ENCODE peak calls at places on chromosomes 4 and X, in six cellular contexts. One of them, this sample, is unnamed.

GRCh38 chrX:69151898-69152297 is 13.4 kb downstream of the PJA1 start:
- DNase-seq in neural crest cell: no peak
- DNase-seq in tibial nerve: no peak
- DNase-seq in A549: no peak
- DNase-seq in lower leg skin: peak
- DNase-seq in CD4-positive, alpha-beta T cell: no peak
- DNase-seq in this sample: no peak

GRCh38 chr4:6332042-6332668 is 62.5 kb downstream of the WFS1 start:
- DNase-seq in neural crest cell: peak
- DNase-seq in A549: no peak
- DNase-seq in lower leg skin: no peak
- DNase-seq in tibial nerve: no peak
- DNase-seq in CD4-positive, alpha-beta T cell: no peak
- DNase-seq in this sample: no peak

GRCh38 chrX:154059729-154060245 is 37.7 kb downstream of the MECP2 start:
- DNase-seq in A549: no peak
- DNase-seq in CD4-positive, alpha-beta T cell: no peak
- DNase-seq in lower leg skin: no peak
- DNase-seq in tibial nerve: no peak
- DNase-seq in neural crest cell: no peak
- DNase-seq in this sample: no peak

GRCh38 chrX:24215282-24215681 is 65.8 kb downstream of the ZFX start:
- DNase-seq in tibial nerve: no peak
- DNase-seq in lower leg skin: no peak
- DNase-seq in CD4-positive, alpha-beta T cell: no peak
- DNase-seq in neural crest cell: no peak
- DNase-seq in A549: no peak
- DNase-seq in this sample: no peak

GRCh38 chr4:189858445-189858844 is 82.2 kb upstream of the FRG1 start:
- DNase-seq in lower leg skin: no peak
- DNase-seq in CD4-positive, alpha-beta T cell: no peak
- DNase-seq in A549: no peak
- DNase-seq in neural crest cell: no peak
- DNase-seq in tibial nerve: no peak
- DNase-seq in this sample: no peak

GRCh38 chr4:113411496-113411938 is 350.0 kb downstream of the CAMK2D start:
- DNase-seq in tibial nerve: no peak
- DNase-seq in lower leg skin: no peak
- DNase-seq in CD4-positive, alpha-beta T cell: no peak
- DNase-seq in neural crest cell: no peak
- DNase-seq in A549: peak
- DNase-seq in this sample: no peak

GRCh38 chr4:44535981-44536380 is 87.4 kb upstream of the KCTD8 start:
- DNase-seq in A549: no peak
- DNase-seq in lower leg skin: no peak
- DNase-seq in tibial nerve: no peak
- DNase-seq in CD4-positive, alpha-beta T cell: no peak
- DNase-seq in neural crest cell: no peak
- DNase-seq in this sample: no peak

GRCh38 chrX:86806786-86807185 is 658.5 kb downstream of the DACH2 start:
- DNase-seq in tibial nerve: no peak
- DNase-seq in CD4-positive, alpha-beta T cell: no peak
- DNase-seq in lower leg skin: no peak
- DNase-seq in A549: peak
- DNase-seq in neural crest cell: peak
- DNase-seq in this sample: no peak

GRCh38 chr4:5812506-5813229 is 80.2 kb downstream of the CRMP1 start:
- DNase-seq in lower leg skin: no peak
- DNase-seq in CD4-positive, alpha-beta T cell: no peak
- DNase-seq in neural crest cell: peak
- DNase-seq in tibial nerve: no peak
- DNase-seq in A549: peak
- DNase-seq in this sample: no peak

GRCh38 chr4:112377127-112377635 is 80.0 kb downstream of the ALPK1 start:
- DNase-seq in lower leg skin: no peak
- DNase-seq in neural crest cell: no peak
- DNase-seq in A549: no peak
- DNase-seq in tibial nerve: no peak
- DNase-seq in CD4-positive, alpha-beta T cell: no peak
- DNase-seq in this sample: no peak

DNA sequence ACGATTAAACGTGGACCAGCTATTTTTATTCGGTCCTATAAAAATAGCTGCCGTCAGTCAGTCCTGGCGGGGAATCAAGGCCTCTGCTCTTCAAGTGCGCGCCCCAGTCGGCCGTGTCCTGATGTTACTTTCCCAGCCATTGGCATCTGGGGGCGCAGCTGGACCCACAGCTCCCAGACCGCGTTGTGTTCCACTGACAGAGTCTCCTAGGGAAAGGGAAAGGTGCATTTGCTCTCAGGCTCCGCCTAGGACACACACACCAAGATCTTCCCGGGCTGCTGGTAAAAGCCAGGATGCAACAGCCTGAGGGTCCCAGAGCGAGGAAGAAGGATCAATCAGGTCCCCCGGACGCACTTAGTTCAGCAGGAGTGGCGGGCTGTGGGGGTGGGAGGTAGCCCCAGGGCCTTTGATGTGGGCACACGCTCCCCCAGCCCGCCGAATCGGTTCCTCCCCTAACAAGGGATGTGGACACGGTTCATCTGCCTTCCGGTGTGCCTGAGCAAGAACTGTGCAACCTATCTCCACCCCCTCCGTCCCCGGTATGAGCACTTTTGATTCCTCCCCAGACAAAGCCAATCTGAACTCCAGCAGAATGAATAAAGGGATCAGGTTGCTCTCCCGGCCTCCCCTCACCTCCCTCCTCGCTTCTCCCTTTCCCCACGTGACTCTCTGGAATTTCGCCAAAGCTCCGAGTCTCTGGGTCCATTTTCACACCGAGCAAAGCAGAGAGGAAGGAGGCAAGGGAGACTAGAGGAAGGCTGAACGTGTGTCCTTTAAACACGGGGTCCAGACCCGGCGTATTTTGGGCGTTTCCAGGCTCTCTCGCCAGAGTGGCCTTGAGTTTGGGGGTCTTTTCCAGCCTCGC is 626 bp upstream of the FRAS1 start:
- DNase-seq in A549: peak
- DNase-seq in neural crest cell: peak
- DNase-seq in lower leg skin: peak
- DNase-seq in CD4-positive, alpha-beta T cell: no peak
- DNase-seq in tibial nerve: peak
- DNase-seq in this sample: peak
- TF ChIP-seq CTCF in A549: no peak
- TF ChIP-seq CTCF in neural crest cell: no peak
- TF ChIP-seq CTCF in lower leg skin: no peak
- TF ChIP-seq CTCF in CD4-positive, alpha-beta T cell: no peak
- TF ChIP-seq CTCF in tibial nerve: no peak
- TF ChIP-seq CTCF in this sample: no peak

DNA sequence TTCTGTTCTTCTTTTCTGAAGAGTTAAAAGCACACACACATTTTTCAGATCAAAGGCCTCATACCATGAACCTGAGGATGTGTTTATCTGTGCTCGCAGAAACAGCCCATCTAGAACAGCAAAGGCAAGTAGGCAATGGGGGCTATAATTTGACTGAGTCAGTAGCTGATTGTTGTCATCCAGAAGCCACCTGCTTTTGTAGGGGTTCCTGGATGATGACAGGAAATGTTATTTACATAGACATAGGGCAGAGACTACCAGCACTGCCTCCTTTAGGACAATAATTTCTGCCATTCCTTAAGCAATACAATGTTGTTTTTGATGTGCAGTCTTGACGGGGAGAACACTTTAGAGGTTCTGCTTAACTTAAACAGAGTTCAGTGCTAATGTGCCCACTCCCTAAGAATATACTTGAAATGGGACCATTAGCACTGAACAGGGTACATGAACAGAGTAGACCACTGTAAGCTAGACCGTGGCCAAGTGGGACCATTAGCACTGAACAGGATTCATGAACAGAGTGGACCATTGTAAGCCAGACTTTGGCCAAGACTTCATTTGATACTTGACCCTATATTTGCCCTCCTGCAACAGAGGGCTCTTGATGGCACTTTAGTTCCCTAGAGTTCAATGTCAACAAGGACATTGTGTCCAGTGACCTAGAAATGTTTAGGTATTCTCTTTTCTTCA is 42.8 kb upstream of the CCSER1 start:
- DNase-seq in neural crest cell: no peak
- DNase-seq in CD4-positive, alpha-beta T cell: no peak
- DNase-seq in lower leg skin: no peak
- DNase-seq in A549: no peak
- DNase-seq in tibial nerve: no peak
- DNase-seq in this sample: no peak
- TF ChIP-seq CTCF in neural crest cell: no peak
- TF ChIP-seq CTCF in CD4-positive, alpha-beta T cell: no peak
- TF ChIP-seq CTCF in lower leg skin: no peak
- TF ChIP-seq CTCF in A549: no peak
- TF ChIP-seq CTCF in tibial nerve: no peak
- TF ChIP-seq CTCF in this sample: no peak

DNA sequence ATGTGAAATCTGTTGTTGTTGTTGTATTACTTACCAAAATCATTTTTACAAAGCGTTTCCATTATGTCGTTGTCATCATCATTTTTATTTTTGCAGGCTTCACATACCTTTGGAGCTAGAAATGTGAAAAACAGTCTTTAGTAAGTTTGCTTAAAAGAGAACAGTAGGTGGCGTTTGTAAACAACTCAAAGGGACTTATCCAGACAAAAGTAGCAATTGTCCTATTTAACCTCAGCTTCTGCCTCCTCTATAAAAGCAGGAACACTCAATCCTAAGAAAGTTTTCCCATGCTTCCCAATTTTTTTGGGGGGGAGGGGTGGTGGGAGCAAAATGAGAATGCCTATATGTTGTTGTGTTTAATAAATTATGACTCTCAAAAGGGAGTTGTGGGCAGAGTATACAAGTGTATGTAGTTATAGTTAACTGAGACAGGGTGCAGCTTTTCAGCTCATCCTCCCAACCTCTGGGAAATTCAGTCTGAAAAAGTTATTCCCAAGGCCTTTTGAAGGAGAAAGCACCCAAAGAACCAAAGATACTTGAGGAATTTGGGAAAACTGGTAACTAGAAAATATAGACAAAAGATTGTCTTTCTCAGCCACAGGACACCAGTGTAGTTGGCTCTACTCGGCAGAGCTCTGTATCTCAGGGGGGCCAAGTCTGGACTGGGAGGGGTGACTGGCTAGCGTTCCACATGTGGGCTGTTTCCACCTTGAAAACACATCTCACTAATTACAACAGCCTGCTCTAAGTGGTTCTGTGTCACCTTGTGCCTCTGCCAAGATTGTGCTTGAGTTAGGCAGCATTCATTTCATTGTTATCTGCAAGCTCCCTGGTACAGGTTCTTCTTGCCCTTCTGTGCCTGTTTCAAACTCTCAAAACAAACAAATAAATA is 2.8 kb downstream of the SFRP2 start:
- DNase-seq in tibial nerve: no peak
- DNase-seq in A549: peak
- DNase-seq in lower leg skin: no peak
- DNase-seq in CD4-positive, alpha-beta T cell: no peak
- DNase-seq in neural crest cell: no peak
- DNase-seq in this sample: no peak
- TF ChIP-seq CTCF in tibial nerve: peak
- TF ChIP-seq CTCF in A549: peak
- TF ChIP-seq CTCF in lower leg skin: no peak
- TF ChIP-seq CTCF in CD4-positive, alpha-beta T cell: peak
- TF ChIP-seq CTCF in neural crest cell: peak
- TF ChIP-seq CTCF in this sample: no peak

GRCh38 chr4:98506462-98507132 is 151.8 kb downstream of the TSPAN5 start:
- DNase-seq in lower leg skin: peak
- DNase-seq in CD4-positive, alpha-beta T cell: no peak
- DNase-seq in neural crest cell: peak
- DNase-seq in tibial nerve: no peak
- DNase-seq in A549: no peak
- DNase-seq in this sample: no peak
- TF ChIP-seq CTCF in lower leg skin: no peak
- TF ChIP-seq CTCF in CD4-positive, alpha-beta T cell: no peak
- TF ChIP-seq CTCF in neural crest cell: peak
- TF ChIP-seq CTCF in tibial nerve: no peak
- TF ChIP-seq CTCF in A549: peak
- TF ChIP-seq CTCF in this sample: no peak

GRCh38 chr4:140099993-140100392 is 54.0 kb downstream of the MAML3 start:
- DNase-seq in CD4-positive, alpha-beta T cell: no peak
- DNase-seq in A549: peak
- DNase-seq in tibial nerve: no peak
- DNase-seq in neural crest cell: no peak
- DNase-seq in lower leg skin: peak
- DNase-seq in this sample: no peak
- TF ChIP-seq CTCF in CD4-positive, alpha-beta T cell: no peak
- TF ChIP-seq CTCF in A549: no peak
- TF ChIP-seq CTCF in tibial nerve: no peak
- TF ChIP-seq CTCF in neural crest cell: no peak
- TF ChIP-seq CTCF in lower leg skin: no peak
- TF ChIP-seq CTCF in this sample: no peak

GRCh38 chr4:168491563-168491962 is 5.3 kb upstream of the PALLD start:
- DNase-seq in lower leg skin: no peak
- DNase-seq in tibial nerve: no peak
- DNase-seq in neural crest cell: no peak
- DNase-seq in CD4-positive, alpha-beta T cell: no peak
- DNase-seq in A549: no peak
- DNase-seq in this sample: no peak
- TF ChIP-seq CTCF in lower leg skin: no peak
- TF ChIP-seq CTCF in tibial nerve: no peak
- TF ChIP-seq CTCF in neural crest cell: no peak
- TF ChIP-seq CTCF in CD4-positive, alpha-beta T cell: no peak
- TF ChIP-seq CTCF in A549: no peak
- TF ChIP-seq CTCF in this sample: no peak

GRCh38 chrX:63930140-63930539 is 145.1 kb upstream of the ARHGEF9 start:
- DNase-seq in neural crest cell: no peak
- DNase-seq in CD4-positive, alpha-beta T cell: no peak
- DNase-seq in lower leg skin: no peak
- DNase-seq in A549: peak
- DNase-seq in tibial nerve: no peak
- DNase-seq in this sample: no peak
- TF ChIP-seq CTCF in neural crest cell: peak
- TF ChIP-seq CTCF in CD4-positive, alpha-beta T cell: no peak
- TF ChIP-seq CTCF in lower leg skin: no peak
- TF ChIP-seq CTCF in A549: peak
- TF ChIP-seq CTCF in tibial nerve: no peak
- TF ChIP-seq CTCF in this sample: no peak

GRCh38 chrX:97692575-97692974 is 808.9 kb downstream of the RPA4 start:
- DNase-seq in lower leg skin: no peak
- DNase-seq in A549: no peak
- DNase-seq in tibial nerve: no peak
- DNase-seq in CD4-positive, alpha-beta T cell: no peak
- DNase-seq in neural crest cell: no peak
- DNase-seq in this sample: no peak
- TF ChIP-seq CTCF in lower leg skin: no peak
- TF ChIP-seq CTCF in A549: no peak
- TF ChIP-seq CTCF in tibial nerve: no peak
- TF ChIP-seq CTCF in CD4-positive, alpha-beta T cell: no peak
- TF ChIP-seq CTCF in neural crest cell: peak
- TF ChIP-seq CTCF in this sample: no peak

GRCh38 chr4:926538-926937 is 5.6 kb downstream of the GAK start:
- DNase-seq in neural crest cell: peak
- DNase-seq in CD4-positive, alpha-beta T cell: no peak
- DNase-seq in A549: peak
- DNase-seq in lower leg skin: peak
- DNase-seq in tibial nerve: no peak
- DNase-seq in this sample: peak
- TF ChIP-seq CTCF in neural crest cell: peak
- TF ChIP-seq CTCF in CD4-positive, alpha-beta T cell: no peak
- TF ChIP-seq CTCF in A549: peak
- TF ChIP-seq CTCF in lower leg skin: no peak
- TF ChIP-seq CTCF in tibial nerve: no peak
- TF ChIP-seq CTCF in this sample: peak